ENCODE peak calls at places on chromosomes 13 and 19, in eight cellular contexts. One of them, this sample, is unnamed.
A peak's percentile ranks its signal among the peaks of the same experiment; 100 is the strongest.

GRCh38 chr13:46288570-46289259 is 77.0 kb downstream of the LRRC63 start:
- DNase-seq in right atrium auricular region: no peak
- DNase-seq in nephron progenitor cell: peak; percentile 22
- DNase-seq in CD4-positive, alpha-beta T cell: no peak
- DNase-seq in fibroblast of lung: peak; percentile 64
- DNase-seq in GM12865: peak; percentile 76
- DNase-seq in tibial nerve: no peak
- DNase-seq in fibroblast of pulmonary artery: peak; percentile 65
- DNase-seq in this sample: peak; percentile 12

GRCh38 chr19:42375415-42376176 is 14.5 kb downstream of the CNFN start:
- DNase-seq in fibroblast of lung: no peak
- DNase-seq in fibroblast of pulmonary artery: no peak
- DNase-seq in nephron progenitor cell: no peak
- DNase-seq in tibial nerve: no peak
- DNase-seq in right atrium auricular region: no peak
- DNase-seq in GM12865: no peak
- DNase-seq in CD4-positive, alpha-beta T cell: no peak
- DNase-seq in this sample: no peak

GRCh38 chr13:44052843-44053607 is 173.3 kb downstream of the LACC1 start:
- DNase-seq in nephron progenitor cell: peak; percentile 40
- DNase-seq in fibroblast of pulmonary artery: peak; percentile 79
- DNase-seq in right atrium auricular region: no peak
- DNase-seq in fibroblast of lung: peak; percentile 53
- DNase-seq in GM12865: no peak
- DNase-seq in tibial nerve: no peak
- DNase-seq in CD4-positive, alpha-beta T cell: no peak
- DNase-seq in this sample: peak; percentile 7

GRCh38 chr13:90999401-90999800 is 348.1 kb upstream of the MIR17HG start:
- DNase-seq in fibroblast of lung: no peak
- DNase-seq in nephron progenitor cell: no peak
- DNase-seq in tibial nerve: no peak
- DNase-seq in CD4-positive, alpha-beta T cell: no peak
- DNase-seq in fibroblast of pulmonary artery: no peak
- DNase-seq in right atrium auricular region: no peak
- DNase-seq in GM12865: no peak
- DNase-seq in this sample: no peak

GRCh38 chr13:80654638-80655249 is 313.8 kb upstream of the SPRY2 start:
- DNase-seq in nephron progenitor cell: no peak
- DNase-seq in fibroblast of pulmonary artery: no peak
- DNase-seq in right atrium auricular region: no peak
- DNase-seq in CD4-positive, alpha-beta T cell: no peak
- DNase-seq in fibroblast of lung: no peak
- DNase-seq in tibial nerve: no peak
- DNase-seq in GM12865: no peak
- DNase-seq in this sample: no peak

GRCh38 chr19:44552324-44552723 is 22.8 kb upstream of the CEACAM20 start:
- DNase-seq in nephron progenitor cell: peak; percentile 64
- DNase-seq in fibroblast of lung: peak; percentile 12
- DNase-seq in fibroblast of pulmonary artery: peak; percentile 29
- DNase-seq in GM12865: peak; percentile 21
- DNase-seq in tibial nerve: no peak
- DNase-seq in right atrium auricular region: peak; percentile 42
- DNase-seq in CD4-positive, alpha-beta T cell: no peak
- DNase-seq in this sample: peak; percentile 56

GRCh38 chr13:46179576-46180368 is 2.2 kb downstream of the LCP1 start:
- DNase-seq in GM12865: peak; percentile 81
- DNase-seq in tibial nerve: no peak
- DNase-seq in nephron progenitor cell: no peak
- DNase-seq in CD4-positive, alpha-beta T cell: peak; percentile 73
- DNase-seq in fibroblast of pulmonary artery: no peak
- DNase-seq in right atrium auricular region: no peak
- DNase-seq in fibroblast of lung: no peak
- DNase-seq in this sample: no peak

GRCh38 chr13:35356572-35356971 is 119.9 kb downstream of the MAB21L1 start:
- DNase-seq in fibroblast of pulmonary artery: peak; percentile 41
- DNase-seq in nephron progenitor cell: no peak
- DNase-seq in right atrium auricular region: no peak
- DNase-seq in GM12865: no peak
- DNase-seq in fibroblast of lung: no peak
- DNase-seq in CD4-positive, alpha-beta T cell: no peak
- DNase-seq in tibial nerve: no peak
- DNase-seq in this sample: peak; percentile 13

GRCh38 chr13:46556380-46556779 is 3.4 kb downstream of the LRCH1 start:
- DNase-seq in GM12865: no peak
- DNase-seq in tibial nerve: no peak
- DNase-seq in right atrium auricular region: no peak
- DNase-seq in fibroblast of pulmonary artery: no peak
- DNase-seq in nephron progenitor cell: no peak
- DNase-seq in CD4-positive, alpha-beta T cell: no peak
- DNase-seq in fibroblast of lung: no peak
- DNase-seq in this sample: no peak

GRCh38 chr19:33373701-33374405 is at the start of gene CEBPG:
- DNase-seq in CD4-positive, alpha-beta T cell: no peak
- DNase-seq in nephron progenitor cell: peak; percentile 69
- DNase-seq in tibial nerve: no peak
- DNase-seq in GM12865: peak; percentile 63
- DNase-seq in fibroblast of lung: peak; percentile 72
- DNase-seq in right atrium auricular region: no peak
- DNase-seq in fibroblast of pulmonary artery: peak; percentile 56
- DNase-seq in this sample: peak; percentile 67

GRCh38 chr19:16062789-16063188 is 13.5 kb upstream of the TPM4 start:
- DNase-seq in tibial nerve: no peak
- DNase-seq in fibroblast of lung: no peak
- DNase-seq in GM12865: peak; percentile 72
- DNase-seq in right atrium auricular region: no peak
- DNase-seq in fibroblast of pulmonary artery: peak; percentile 62
- DNase-seq in nephron progenitor cell: peak; percentile 67
- DNase-seq in CD4-positive, alpha-beta T cell: peak; percentile 62
- DNase-seq in this sample: peak; percentile 58

GRCh38 chr13:90447735-90448103 is 899.8 kb upstream of the MIR17HG start:
- DNase-seq in nephron progenitor cell: no peak
- DNase-seq in CD4-positive, alpha-beta T cell: no peak
- DNase-seq in GM12865: no peak
- DNase-seq in right atrium auricular region: no peak
- DNase-seq in fibroblast of pulmonary artery: peak; percentile 68
- DNase-seq in tibial nerve: no peak
- DNase-seq in fibroblast of lung: peak; percentile 10
- DNase-seq in this sample: no peak

GRCh38 chr13:27319404-27319803 is 48.8 kb downstream of the RASL11A start:
- DNase-seq in right atrium auricular region: no peak
- DNase-seq in CD4-positive, alpha-beta T cell: no peak
- DNase-seq in tibial nerve: no peak
- DNase-seq in fibroblast of lung: no peak
- DNase-seq in nephron progenitor cell: no peak
- DNase-seq in GM12865: no peak
- DNase-seq in fibroblast of pulmonary artery: no peak
- DNase-seq in this sample: no peak
- TF ChIP-seq CTCF in right atrium auricular region: no peak
- TF ChIP-seq CTCF in CD4-positive, alpha-beta T cell: no peak
- TF ChIP-seq CTCF in tibial nerve: no peak
- TF ChIP-seq CTCF in fibroblast of lung: no peak
- TF ChIP-seq CTCF in nephron progenitor cell: no peak
- TF ChIP-seq CTCF in GM12865: no peak
- TF ChIP-seq CTCF in fibroblast of pulmonary artery: no peak
- TF ChIP-seq CTCF in this sample: no peak

GRCh38 chr13:41470187-41470586 is 12.8 kb downstream of the RGCC start:
- DNase-seq in tibial nerve: no peak
- DNase-seq in right atrium auricular region: no peak
- DNase-seq in fibroblast of pulmonary artery: no peak
- DNase-seq in fibroblast of lung: no peak
- DNase-seq in GM12865: no peak
- DNase-seq in nephron progenitor cell: no peak
- DNase-seq in CD4-positive, alpha-beta T cell: no peak
- DNase-seq in this sample: no peak

GRCh38 chr13:41468631-41469030 is 11.3 kb downstream of the RGCC start:
- DNase-seq in nephron progenitor cell: no peak
- DNase-seq in tibial nerve: no peak
- DNase-seq in fibroblast of pulmonary artery: no peak
- DNase-seq in right atrium auricular region: no peak
- DNase-seq in CD4-positive, alpha-beta T cell: no peak
- DNase-seq in fibroblast of lung: no peak
- DNase-seq in GM12865: no peak
- DNase-seq in this sample: no peak

GRCh38 chr13:41465965-41466364 is 8.6 kb downstream of the RGCC start:
- DNase-seq in CD4-positive, alpha-beta T cell: no peak
- DNase-seq in right atrium auricular region: no peak
- DNase-seq in nephron progenitor cell: no peak
- DNase-seq in fibroblast of lung: no peak
- DNase-seq in GM12865: peak; percentile 12
- DNase-seq in tibial nerve: no peak
- DNase-seq in fibroblast of pulmonary artery: no peak
- DNase-seq in this sample: no peak

GRCh38 chr13:41465215-41465907 is 8.0 kb downstream of the RGCC start:
- DNase-seq in CD4-positive, alpha-beta T cell: peak; percentile 84
- DNase-seq in fibroblast of pulmonary artery: peak; percentile 73
- DNase-seq in fibroblast of lung: peak; percentile 81
- DNase-seq in nephron progenitor cell: no peak
- DNase-seq in GM12865: peak; percentile 95
- DNase-seq in tibial nerve: no peak
- DNase-seq in right atrium auricular region: no peak
- DNase-seq in this sample: no peak

GRCh38 chr13:41467546-41467945 is 10.2 kb downstream of the RGCC start:
- DNase-seq in tibial nerve: no peak
- DNase-seq in fibroblast of pulmonary artery: no peak
- DNase-seq in right atrium auricular region: no peak
- DNase-seq in fibroblast of lung: no peak
- DNase-seq in CD4-positive, alpha-beta T cell: no peak
- DNase-seq in nephron progenitor cell: no peak
- DNase-seq in GM12865: no peak
- DNase-seq in this sample: no peak
- TF ChIP-seq CTCF in tibial nerve: no peak
- TF ChIP-seq CTCF in fibroblast of pulmonary artery: no peak
- TF ChIP-seq CTCF in right atrium auricular region: no peak
- TF ChIP-seq CTCF in fibroblast of lung: no peak
- TF ChIP-seq CTCF in CD4-positive, alpha-beta T cell: no peak
- TF ChIP-seq CTCF in nephron progenitor cell: no peak
- TF ChIP-seq CTCF in GM12865: no peak
- TF ChIP-seq CTCF in this sample: no peak

DNA sequence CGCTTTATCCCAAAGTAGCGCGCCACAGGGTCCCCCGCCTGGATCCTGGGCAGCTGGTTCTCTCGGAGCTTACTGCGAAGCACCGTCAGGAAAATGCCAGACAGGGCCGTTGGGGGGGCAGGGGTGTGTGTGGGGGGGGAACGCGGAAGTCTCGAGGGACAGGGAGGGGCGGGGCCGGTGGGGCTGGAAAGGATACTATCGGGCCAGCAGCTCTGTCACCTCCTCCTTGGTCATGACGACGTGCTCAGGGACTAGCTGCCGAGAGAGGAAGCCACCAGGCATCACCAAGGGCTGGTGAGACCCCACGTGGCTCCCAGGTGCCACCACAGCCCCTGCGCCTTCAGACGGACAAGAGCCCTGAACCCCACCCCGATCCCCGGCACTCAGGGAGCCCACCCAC is 5.3 kb downstream of the POLR2E start:
- DNase-seq in nephron progenitor cell: no peak
- DNase-seq in fibroblast of lung: no peak
- DNase-seq in CD4-positive, alpha-beta T cell: no peak
- DNase-seq in tibial nerve: no peak
- DNase-seq in fibroblast of pulmonary artery: no peak
- DNase-seq in GM12865: no peak
- DNase-seq in right atrium auricular region: no peak
- DNase-seq in this sample: no peak
- TF ChIP-seq CTCF in nephron progenitor cell: no peak
- TF ChIP-seq CTCF in fibroblast of lung: no peak
- TF ChIP-seq CTCF in CD4-positive, alpha-beta T cell: no peak
- TF ChIP-seq CTCF in tibial nerve: no peak
- TF ChIP-seq CTCF in fibroblast of pulmonary artery: no peak
- TF ChIP-seq CTCF in GM12865: no peak
- TF ChIP-seq CTCF in right atrium auricular region: no peak
- TF ChIP-seq CTCF in this sample: no peak

GRCh38 chr19:35042954-35043604 is 1.6 kb downstream of the HPN start:
- DNase-seq in fibroblast of lung: no peak
- DNase-seq in fibroblast of pulmonary artery: no peak
- DNase-seq in right atrium auricular region: no peak
- DNase-seq in GM12865: no peak
- DNase-seq in tibial nerve: no peak
- DNase-seq in nephron progenitor cell: no peak
- DNase-seq in CD4-positive, alpha-beta T cell: no peak
- DNase-seq in this sample: no peak

GRCh38 chr19:35040474-35040825 is 1.1 kb upstream of the HPN start:
- DNase-seq in GM12865: no peak
- DNase-seq in tibial nerve: no peak
- DNase-seq in fibroblast of pulmonary artery: no peak
- DNase-seq in right atrium auricular region: no peak
- DNase-seq in fibroblast of lung: no peak
- DNase-seq in CD4-positive, alpha-beta T cell: no peak
- DNase-seq in nephron progenitor cell: no peak
- DNase-seq in this sample: no peak

GRCh38 chr19:35040826-35041547 is 534 bp upstream of the HPN start:
- DNase-seq in CD4-positive, alpha-beta T cell: no peak
- DNase-seq in tibial nerve: peak; percentile 89
- DNase-seq in fibroblast of pulmonary artery: peak; percentile 48
- DNase-seq in right atrium auricular region: peak; percentile 94
- DNase-seq in nephron progenitor cell: peak; percentile 73
- DNase-seq in fibroblast of lung: peak; percentile 53
- DNase-seq in GM12865: no peak
- DNase-seq in this sample: peak; percentile 45

GRCh38 chr19:35042056-35042730 is 672 bp downstream of the HPN start:
- DNase-seq in fibroblast of pulmonary artery: no peak
- DNase-seq in nephron progenitor cell: no peak
- DNase-seq in tibial nerve: no peak
- DNase-seq in fibroblast of lung: no peak
- DNase-seq in right atrium auricular region: no peak
- DNase-seq in CD4-positive, alpha-beta T cell: no peak
- DNase-seq in GM12865: no peak
- DNase-seq in this sample: no peak

GRCh38 chr19:35041548-35042055 is at the start of gene HPN:
- DNase-seq in right atrium auricular region: no peak
- DNase-seq in nephron progenitor cell: peak; percentile 32
- DNase-seq in CD4-positive, alpha-beta T cell: no peak
- DNase-seq in tibial nerve: no peak
- DNase-seq in fibroblast of lung: no peak
- DNase-seq in GM12865: no peak
- DNase-seq in fibroblast of pulmonary artery: no peak
- DNase-seq in this sample: no peak
- TF ChIP-seq CTCF in right atrium auricular region: no peak
- TF ChIP-seq CTCF in nephron progenitor cell: no peak
- TF ChIP-seq CTCF in CD4-positive, alpha-beta T cell: no peak
- TF ChIP-seq CTCF in tibial nerve: no peak
- TF ChIP-seq CTCF in fibroblast of lung: no peak
- TF ChIP-seq CTCF in GM12865: no peak
- TF ChIP-seq CTCF in fibroblast of pulmonary artery: no peak
- TF ChIP-seq CTCF in this sample: no peak